ENCODE peak calls at places on chromosomes 5 and 9, in seven cellular contexts. F is CD4-positive, alpha-beta T cell; J is uterus; L is right atrium auricular region; D is neural progenitor cell; R is coronary artery; M is A673. I is an unnamed sample.

GRCh38 chr5:144864113-144864512 is 693.4 kb downstream of the KCTD16 start:
- DNase-seq in F (no peak), J (no peak), L (no peak), D (no peak), R (no peak), M (no peak), I (no peak)

GRCh38 chr5:151595411-151595826 is 4.3 kb upstream of the FAT2 start:
- DNase-seq in F (no peak), J (no peak), L (no peak), D (no peak), R (no peak), M (no peak), I (no peak)

GRCh38 chr9:29211681-29212589 is 1638.7 kb upstream of the C9orf72 start:
- DNase-seq in F (no peak), J (peak), L (no peak), D (peak), R (no peak), M (peak), I (no peak)

GRCh38 chr9:34405719-34406118 is 29.0 kb upstream of the MYORG start:
- DNase-seq in F (no peak), J (no peak), L (no peak), D (no peak), R (no peak), M (no peak), I (no peak)

GRCh38 chr9:135070198-135070951 is 17.1 kb upstream of the OLFM1 start:
- DNase-seq in F (no peak), J (no peak), L (no peak), D (peak), R (peak), M (peak), I (no peak)

GRCh38 chr9:126702501-126703329 is 89.0 kb downstream of the LMX1B start:
- DNase-seq in F (peak), J (no peak), L (no peak), D (peak), R (peak), M (peak), I (no peak)

GRCh38 chr5:24644757-24645156 is at the start of gene CDH10:
- DNase-seq in F (no peak), J (no peak), L (no peak), D (peak), R (no peak), M (peak), I (no peak)

GRCh38 chr5:124634820-124635323 is 111.6 kb downstream of the ZNF608 start:
- DNase-seq in F (no peak), J (no peak), L (no peak), D (no peak), R (no peak), M (no peak), I (no peak)

GRCh38 chr9:32581512-32582143 is 8.7 kb upstream of the NDUFB6 start:
- DNase-seq in F (no peak), J (peak), L (no peak), D (peak), R (no peak), M (peak), I (peak)

GRCh38 chr9:19470567-19470966 is 61.8 kb downstream of the ACER2 start:
- DNase-seq in F (no peak), J (no peak), L (no peak), D (no peak), R (no peak), M (no peak), I (no peak)
- H3K27ac ChIP-seq in F (no peak), J (no peak), L (no peak), D (no peak), R (no peak), M (no peak), I (no peak)

GRCh38 chr9:72839140-72839539 is 113.7 kb downstream of the ALDH1A1 start:
- DNase-seq in F (no peak), J (no peak), L (no peak), D (no peak), R (no peak), M (no peak), I (no peak)

GRCh38 chr9:72844440-72844768 is 108.4 kb downstream of the ALDH1A1 start:
- DNase-seq in F (no peak), J (no peak), L (no peak), D (no peak), R (no peak), M (no peak), I (no peak)

DNA sequence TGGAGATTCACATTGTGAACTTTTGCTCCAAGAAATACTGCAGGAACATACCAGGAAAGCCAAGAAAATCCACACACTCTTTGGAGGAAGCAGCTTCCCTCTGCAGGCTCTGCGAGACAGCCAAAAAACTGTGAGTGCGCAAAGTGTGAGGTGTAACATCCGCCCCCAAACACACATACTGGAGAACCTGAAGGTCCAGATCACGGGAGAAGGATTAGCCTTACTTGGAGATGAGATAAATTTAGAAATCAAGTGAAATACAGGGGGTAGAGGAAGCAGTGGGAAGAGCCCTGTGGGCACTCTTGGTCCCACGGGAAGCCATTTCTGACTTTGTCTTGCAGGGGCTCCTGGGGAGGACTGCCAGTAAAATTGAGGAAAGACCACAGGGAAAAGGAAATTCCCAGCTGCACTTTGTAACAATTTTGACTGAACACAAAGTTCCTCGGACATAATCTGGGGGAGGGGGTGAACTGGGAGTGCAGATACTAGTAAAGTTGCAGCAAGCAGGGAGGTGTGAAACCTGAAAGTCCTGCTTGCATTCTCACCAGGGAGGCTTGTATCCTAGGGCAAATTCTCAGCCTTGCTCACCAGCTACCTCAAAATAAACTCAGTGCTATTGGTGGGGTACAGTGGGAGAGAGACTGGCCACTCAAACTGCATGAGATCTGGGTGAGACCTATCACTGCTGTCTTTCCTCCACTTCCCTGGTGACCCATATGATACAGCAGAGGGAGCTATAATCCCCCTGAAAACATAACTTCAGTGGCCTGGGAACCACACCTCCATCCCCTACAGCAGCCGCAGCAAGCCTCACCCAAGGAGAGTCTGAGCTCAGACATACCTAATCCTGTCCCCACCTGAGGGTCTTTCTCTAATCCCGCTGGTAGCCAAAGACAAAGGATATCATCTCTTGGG is 109.1 kb downstream of the ALDH1A1 start:
- DNase-seq in F (no peak), J (no peak), L (no peak), D (no peak), R (no peak), M (peak), I (peak)
- TF ChIP-seq CTCF in F (no peak), J (no peak), L (no peak), D (peak), R (no peak), M (peak), I (no peak)

GRCh38 chr5:146528232-146528631 is 12.2 kb upstream of the GPR151 start:
- DNase-seq in F (no peak), J (no peak), L (no peak), D (no peak), R (no peak), M (peak), I (no peak)
- H3K27ac ChIP-seq in F (no peak), J (no peak), L (no peak), D (no peak), R (no peak), M (no peak), I (no peak)

DNA sequence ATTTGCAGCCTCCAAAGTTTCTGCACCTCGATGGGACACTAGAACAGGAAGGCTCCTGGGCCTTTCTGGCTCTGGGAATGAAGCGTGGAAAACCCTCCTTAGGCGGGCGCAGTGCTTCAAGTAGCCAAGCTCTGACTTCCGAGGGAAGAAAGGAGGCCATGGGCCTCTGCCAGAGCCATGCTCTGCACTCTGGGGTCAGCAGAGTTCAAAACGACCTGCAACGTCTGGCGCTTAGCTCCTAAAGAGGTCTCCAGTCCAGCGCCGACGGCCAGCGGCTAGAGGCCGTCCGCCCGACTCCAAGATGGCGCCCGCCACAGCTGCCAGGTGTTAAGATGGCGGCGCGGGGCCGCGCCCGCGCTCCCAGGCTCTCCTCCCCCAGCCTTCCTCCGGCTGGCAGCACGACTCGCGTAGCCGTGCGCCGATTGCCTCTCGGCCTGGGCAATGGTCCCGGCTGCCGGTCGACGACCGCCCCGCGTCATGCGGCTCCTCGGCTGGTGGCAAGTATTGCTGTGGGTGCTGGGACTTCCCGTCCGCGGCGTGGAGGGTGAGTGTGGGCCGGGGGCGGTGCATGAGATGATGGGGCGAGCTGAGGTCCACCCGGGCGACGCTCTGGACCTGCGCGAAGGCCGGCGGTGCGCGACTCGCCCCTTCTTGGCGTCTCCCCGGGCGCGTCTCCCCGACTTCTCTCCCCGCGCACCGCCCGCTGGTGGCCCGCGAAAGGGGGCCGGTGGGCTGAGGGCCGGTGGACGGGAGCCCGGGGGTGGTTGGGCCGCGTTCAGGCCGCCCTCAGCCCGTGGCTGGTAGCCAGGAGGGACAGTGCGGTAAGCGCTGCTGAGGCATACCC is at the start of gene TXNDC15:
- DNase-seq in F (peak), J (peak), L (peak), D (peak), R (peak), M (peak), I (peak)
- TF ChIP-seq CTCF in F (no peak), J (peak), L (no peak), D (no peak), R (no peak), M (no peak), I (no peak)

GRCh38 chr9:6194934-6195333 is 20.7 kb upstream of the IL33 start:
- DNase-seq in F (no peak), J (no peak), L (no peak), D (no peak), R (no peak), M (no peak), I (no peak)

GRCh38 chr9:6195714-6196360 is 19.8 kb upstream of the IL33 start:
- DNase-seq in F (no peak), J (no peak), L (no peak), D (no peak), R (no peak), M (no peak), I (no peak)

GRCh38 chr9:6198251-6198650 is 17.4 kb upstream of the IL33 start:
- DNase-seq in F (no peak), J (no peak), L (no peak), D (no peak), R (no peak), M (no peak), I (no peak)

GRCh38 chr9:6197330-6197729 is 18.3 kb upstream of the IL33 start:
- DNase-seq in F (no peak), J (no peak), L (no peak), D (peak), R (no peak), M (peak), I (no peak)

DNA sequence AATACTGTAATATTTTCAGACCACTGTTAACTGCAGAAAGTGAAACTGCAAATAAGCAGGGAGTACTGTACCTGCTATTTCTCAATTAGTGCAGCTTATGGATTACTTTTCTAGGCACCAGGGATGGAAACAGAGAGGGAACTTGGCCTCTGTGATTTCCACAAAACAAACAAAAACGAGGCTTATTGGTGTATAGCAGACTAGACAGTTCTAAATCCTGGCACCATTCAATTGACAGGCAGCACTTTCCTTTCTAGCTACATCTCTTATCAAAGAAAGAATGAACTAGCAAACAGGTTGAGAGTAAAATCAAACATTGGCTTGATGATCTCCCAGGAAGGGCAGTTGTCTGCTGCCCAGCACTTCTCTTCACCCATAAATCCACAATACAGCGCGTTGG is 16.0 kb upstream of the IL33 start:
- DNase-seq in F (no peak), J (no peak), L (no peak), D (no peak), R (no peak), M (no peak), I (no peak)
- H3K27ac ChIP-seq in F (no peak), J (no peak), L (no peak), D (no peak), R (no peak), M (no peak), I (no peak)

DNA sequence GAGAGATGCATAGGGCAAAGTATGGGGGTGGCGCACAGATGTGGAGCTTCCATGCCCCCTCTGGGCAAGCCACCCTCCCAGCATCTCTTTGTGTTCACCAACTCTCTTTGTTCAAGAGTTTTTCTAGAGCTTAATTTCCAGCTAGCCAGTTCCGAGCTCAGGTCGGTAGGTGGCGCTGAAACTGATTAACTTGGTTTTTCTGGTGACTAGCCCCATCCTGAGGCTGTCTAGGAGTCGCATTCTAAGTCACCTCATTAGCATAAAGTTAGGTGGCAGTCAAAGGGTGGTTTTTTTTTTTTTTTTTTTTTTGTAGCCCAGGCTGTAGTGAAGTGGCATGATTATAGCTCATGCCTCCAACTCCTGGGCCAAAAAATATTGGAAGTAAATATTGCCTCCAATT is 476.4 kb downstream of the KDM4C start:
- DNase-seq in F (no peak), J (no peak), L (no peak), D (peak), R (no peak), M (peak), I (no peak)
- TF ChIP-seq CTCF in F (no peak), J (no peak), L (no peak), D (peak), R (no peak), M (peak), I (no peak)

DNA sequence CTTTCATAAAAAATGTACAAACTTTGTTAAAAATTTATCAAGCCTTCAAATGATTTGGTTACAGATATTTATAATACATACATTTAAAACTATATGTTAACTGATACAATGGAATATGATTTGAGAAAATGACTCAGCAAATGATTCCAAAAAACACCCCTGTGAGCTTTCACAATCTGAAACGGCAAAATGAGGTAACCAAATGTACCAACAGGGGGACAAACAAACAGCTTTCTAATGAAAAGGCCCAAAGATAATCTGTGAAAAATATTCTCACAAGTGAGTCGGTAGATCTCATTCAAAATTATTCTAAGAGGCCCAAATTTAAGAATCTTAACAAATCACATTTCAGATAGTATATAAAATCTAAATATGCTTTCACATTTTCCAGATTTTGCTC is 63.6 kb downstream of the RNF38 start:
- DNase-seq in F (no peak), J (no peak), L (no peak), D (no peak), R (no peak), M (no peak), I (no peak)
- H3K27ac ChIP-seq in F (no peak), J (no peak), L (no peak), D (no peak), R (no peak), M (peak), I (no peak)

DNA sequence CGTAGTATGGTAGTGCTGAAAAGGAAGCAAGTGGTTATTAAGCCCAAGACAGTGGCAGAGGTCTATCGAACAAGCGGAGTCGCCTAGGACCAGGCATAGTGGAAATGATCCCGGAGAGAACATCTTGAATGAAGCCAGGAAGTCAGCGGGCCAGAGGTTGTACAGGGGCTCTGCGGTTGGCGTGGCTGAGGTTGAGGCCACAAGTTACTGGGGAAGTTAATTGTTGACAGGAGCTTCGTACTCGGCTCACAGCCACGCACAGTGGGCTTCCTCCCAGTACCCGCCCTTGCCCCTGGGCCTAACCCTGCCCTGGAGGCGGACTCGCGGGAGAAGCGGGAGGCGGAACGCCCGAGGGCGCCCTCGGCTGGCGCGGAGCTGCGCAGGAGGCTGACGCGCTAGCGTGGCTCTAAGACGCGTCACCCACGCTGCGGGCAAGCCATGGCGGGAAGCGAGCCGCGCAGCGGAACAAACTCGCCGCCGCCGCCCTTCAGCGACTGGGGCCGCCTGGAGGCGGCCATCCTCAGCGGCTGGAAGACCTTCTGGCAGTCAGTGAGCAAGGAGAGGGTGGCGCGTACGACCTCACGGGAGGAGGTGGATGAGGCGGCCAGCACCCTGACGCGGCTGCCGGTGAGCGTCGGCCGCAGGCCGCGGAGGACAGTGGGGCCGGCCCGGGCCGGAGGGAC is at the start of gene FBXO4:
- DNase-seq in F (peak), J (peak), L (peak), D (peak), R (peak), M (peak), I (peak)
- TF ChIP-seq CTCF in F (peak), J (peak), L (peak), D (peak), R (peak), M (peak), I (peak)

GRCh38 chr9:21023861-21024260 is 7.6 kb downstream of the HACD4 start:
- DNase-seq in F (no peak), J (no peak), L (no peak), D (no peak), R (no peak), M (no peak), I (no peak)
- H3K27ac ChIP-seq in F (no peak), J (no peak), L (no peak), D (no peak), R (no peak), M (no peak), I (no peak)

GRCh38 chr5:131760793-131761192 is 36.0 kb downstream of the FNIP1 start:
- DNase-seq in F (no peak), J (no peak), L (no peak), D (no peak), R (no peak), M (no peak), I (no peak)
- TF ChIP-seq CTCF in F (no peak), J (no peak), L (no peak), D (no peak), R (no peak), M (no peak), I (no peak)

I was measured in ovary.